ENCODE peak calls at places on chromosomes 11 and 22, in eight cellular contexts. Z is activated naive CD4-positive, alpha-beta T cell treated with Interleukin-2 at 50 U/mL for 16 hours; V is left colon; Q is activated CD8-positive, alpha-beta memory T cell treated with anti-CD3 and anti-CD28 coated beads for 4 hours; Y is endothelial cell; H is DMS 273 treated with DMSO at 0.1 percent for 48 hours; O is transverse colon; W is activated T-helper 1 cell treated with anti-CD3 and anti-CD28 coated beads, Interleukin-12 subunit alpha, Interleukin-12 subunit beta, Interleukin-2, Interleukin-4 antibody, amounts not matched to agents 30 ng/mL and 10 ng/mL and 1 ng/mL, durations not matched to agents 14 hours and 24 hours and 36 hours. R is an unnamed sample.

GRCh38 chr11:94401773-94402265 is 600 bp upstream of the GPR83 start:
- DNase-seq in Z (no peak), V (no peak), Q (no peak), Y (no peak), H (no peak), O (no peak), W (no peak), R (no peak)

GRCh38 chr11:118061401-118062125 is 15.3 kb upstream of the TMPRSS4 start:
- DNase-seq in Z (no peak), V (no peak), Q (no peak), Y (no peak), H (no peak), O (peak), W (no peak), R (no peak)

GRCh38 chr22:22111267-22111751 is 128.7 kb upstream of the TOP3B start:
- DNase-seq in Z (peak), V (no peak), Q (no peak), Y (no peak), H (no peak), O (no peak), W (peak), R (peak)

GRCh38 chr22:34878996-34879395 is 187.0 kb upstream of the ISX start:
- DNase-seq in Z (no peak), V (no peak), Q (no peak), Y (no peak), H (no peak), O (no peak), W (no peak), R (no peak)

GRCh38 chr11:34251640-34251980 is 106.2 kb downstream of the ABTB2 start:
- DNase-seq in Z (no peak), V (no peak), Q (no peak), Y (no peak), H (no peak), O (no peak), W (no peak), R (no peak)

GRCh38 chr22:50318356-50318697 is 8.5 kb downstream of the DENND6B start:
- DNase-seq in Z (no peak), V (no peak), Q (no peak), Y (no peak), H (no peak), O (no peak), W (no peak), R (no peak)

GRCh38 chr11:36404831-36405230 is 105.2 kb downstream of the TRAF6 start:
- DNase-seq in Z (no peak), V (no peak), Q (no peak), Y (no peak), H (no peak), O (no peak), W (no peak), R (no peak)

GRCh38 chr22:27123880-27124279 is 466.5 kb downstream of the MIAT start:
- DNase-seq in Z (no peak), V (no peak), Q (no peak), Y (no peak), H (no peak), O (no peak), W (no peak), R (no peak)

GRCh38 chr11:88179141-88179540 is 3.9 kb upstream of the RAB38 start:
- DNase-seq in Z (peak), V (no peak), Q (no peak), Y (no peak), H (no peak), O (no peak), W (peak), R (peak)

GRCh38 chr11:102794382-102794781 is 3.6 kb downstream of the MMP1 start:
- DNase-seq in Z (no peak), V (no peak), Q (no peak), Y (peak), H (no peak), O (no peak), W (no peak), R (no peak)

GRCh38 chr22:40401532-40401931 is 31.1 kb downstream of the SGSM3 start:
- DNase-seq in Z (peak), V (no peak), Q (peak), Y (no peak), H (no peak), O (no peak), W (peak), R (peak)

GRCh38 chr11:33633251-33634003 is 67.2 kb downstream of the C11orf91 start:
- DNase-seq in Z (no peak), V (no peak), Q (no peak), Y (no peak), H (no peak), O (peak), W (no peak), R (no peak)

GRCh38 chr11:112795896-112796686 is 165.1 kb upstream of the NCAM1 start:
- DNase-seq in Z (no peak), V (no peak), Q (no peak), Y (no peak), H (no peak), O (no peak), W (no peak), R (no peak)

GRCh38 chr11:13680501-13681264 is 12.2 kb downstream of the FAR1 start:
- DNase-seq in Z (no peak), V (no peak), Q (no peak), Y (no peak), H (no peak), O (no peak), W (no peak), R (no peak)